ENCODE peak calls at places on chromosomes 3 and 15, in eight cellular contexts. I is activated B cell treated with CpG ODN at 0.5 μM for 24 hours; A is NAMALWA; F is AG04450; T is stimulated activated CD8-positive, alpha-beta memory T cell treated with anti-CD3 and anti-CD28 coated beads, Interleukin-7, amount 100 ng/mL, for 1 hour; P is activated CD4-positive, alpha-beta T cell treated with anti-CD3 and anti-CD28 coated beads, Interleukin-2, amount 50 U/mL, for 24 hours; N is stimulated activated CD4-positive, alpha-beta T cell treated with anti-CD3 and anti-CD28 coated beads, Interleukin-15, amount 100 ng/mL, for 1 hour; Q is amniotic stem cell. L is an unnamed sample.

GRCh38 chr15:45089712-45090373 is 24.1 kb downstream of the DUOX2 start:
- DNase-seq in I (no peak), A (no peak), F (no peak), T (no peak), P (no peak), N (no peak), Q (no peak), L (no peak)

GRCh38 chr3:185939721-185940120 is 1.9 kb upstream of the TRA2B start:
- DNase-seq in I (no peak), A (no peak), F (no peak), T (no peak), P (no peak), N (no peak), Q (no peak), L (no peak)

GRCh38 chr3:104879919-104880318 is 486.8 kb upstream of the ALCAM start:
- DNase-seq in I (no peak), A (no peak), F (no peak), T (no peak), P (no peak), N (no peak), Q (no peak), L (no peak)

GRCh38 chr3:13391308-13391707 is 28.8 kb downstream of the NUP210 start:
- DNase-seq in I (no peak), A (no peak), F (no peak), T (no peak), P (no peak), N (no peak), Q (no peak), L (no peak)

GRCh38 chr3:107705046-107705445 is 182.3 kb downstream of the BBX start:
- DNase-seq in I (no peak), A (no peak), F (no peak), T (no peak), P (no peak), N (no peak), Q (no peak), L (no peak)

GRCh38 chr3:111917300-111917699 is 58.2 kb downstream of the PHLDB2 start:
- DNase-seq in I (no peak), A (no peak), F (no peak), T (no peak), P (no peak), N (no peak), Q (no peak), L (peak)

GRCh38 chr3:15332405-15333098 is at the start of gene SH3BP5:
- DNase-seq in I (peak), A (peak), F (no peak), T (peak), P (peak), N (peak), Q (peak), L (no peak)

GRCh38 chr15:39736646-39737550 is 45.7 kb downstream of the FSIP1 start:
- DNase-seq in I (no peak), A (no peak), F (no peak), T (no peak), P (no peak), N (no peak), Q (no peak), L (no peak)

GRCh38 chr15:47340576-47340920 is 376.8 kb upstream of the SEMA6D start:
- DNase-seq in I (no peak), A (no peak), F (no peak), T (no peak), P (no peak), N (no peak), Q (no peak), L (no peak)

GRCh38 chr3:76673171-76673570 is 366.7 kb upstream of the ROBO2 start:
- DNase-seq in I (no peak), A (no peak), F (no peak), T (no peak), P (no peak), N (no peak), Q (no peak), L (no peak)

GRCh38 chr15:60933914-60934885 is 294.9 kb downstream of the RORA start:
- DNase-seq in I (no peak), A (no peak), F (no peak), T (no peak), P (no peak), N (no peak), Q (no peak), L (no peak)

GRCh38 chr3:185351371-185351770 is 11.6 kb upstream of the MAP3K13 start:
- DNase-seq in I (no peak), A (no peak), F (no peak), T (no peak), P (no peak), N (no peak), Q (no peak), L (no peak)

GRCh38 chr3:88219138-88219792 is 69.5 kb downstream of the C3orf38 start:
- DNase-seq in I (no peak), A (peak), F (peak), T (no peak), P (no peak), N (no peak), Q (peak), L (peak)

GRCh38 chr15:84889313-84889990 is 5.0 kb downstream of the SLC28A1 start:
- DNase-seq in I (no peak), A (no peak), F (no peak), T (no peak), P (no peak), N (no peak), Q (no peak), L (no peak)

GRCh38 chr3:75237041-75237775 is 426.9 kb upstream of the FRG2C start:
- DNase-seq in I (no peak), A (no peak), F (no peak), T (no peak), P (no peak), N (no peak), Q (no peak), L (peak)

GRCh38 chr3:187594272-187594671 is 75.9 kb downstream of the SST start:
- DNase-seq in I (no peak), A (no peak), F (no peak), T (no peak), P (no peak), N (no peak), Q (no peak), L (no peak)

GRCh38 chr3:50227390-50228183 is 8.4 kb upstream of the GNAI2 start:
- DNase-seq in I (peak), A (peak), F (peak), T (peak), P (peak), N (peak), Q (peak), L (peak)

GRCh38 chr3:28575100-28575747 is 226.6 kb upstream of the AZI2 start:
- DNase-seq in I (no peak), A (no peak), F (no peak), T (no peak), P (no peak), N (no peak), Q (no peak), L (no peak)

GRCh38 chr3:133136114-133137041 is 98.2 kb downstream of the TMEM108 start:
- DNase-seq in I (no peak), A (no peak), F (no peak), T (no peak), P (no peak), N (no peak), Q (no peak), L (no peak)

GRCh38 chr3:88985491-88985890 is 121.9 kb upstream of the EPHA3 start:
- DNase-seq in I (no peak), A (no peak), F (no peak), T (no peak), P (no peak), N (no peak), Q (no peak), L (no peak)

GRCh38 chr3:39148116-39149058 is 5.0 kb downstream of the CSRNP1 start:
- DNase-seq in I (no peak), A (peak), F (no peak), T (no peak), P (no peak), N (no peak), Q (no peak), L (no peak)

GRCh38 chr3:124974691-124975090 is 40.1 kb upstream of the MUC13 start:
- DNase-seq in I (no peak), A (no peak), F (no peak), T (no peak), P (no peak), N (no peak), Q (no peak), L (no peak)

GRCh38 chr3:4524423-4524769 is 31.2 kb downstream of the ITPR1 start:
- DNase-seq in I (no peak), A (no peak), F (no peak), T (no peak), P (no peak), N (no peak), Q (no peak), L (no peak)

GRCh38 chr15:76349301-76350070 is 12.9 kb downstream of the ISL2 start:
- DNase-seq in I (no peak), A (no peak), F (no peak), T (no peak), P (no peak), N (no peak), Q (no peak), L (no peak)

GRCh38 chr15:80436511-80437307 is 32.5 kb downstream of the ARNT2 start:
- DNase-seq in I (no peak), A (no peak), F (no peak), T (no peak), P (peak), N (no peak), Q (no peak), L (no peak)

GRCh38 chr3:120174811-120175210 is 80.6 kb upstream of the GSK3B start:
- DNase-seq in I (no peak), A (no peak), F (no peak), T (no peak), P (no peak), N (no peak), Q (no peak), L (no peak)

GRCh38 chr15:66659384-66659783 is 42.7 kb upstream of the SMAD6 start:
- DNase-seq in I (no peak), A (no peak), F (no peak), T (no peak), P (no peak), N (no peak), Q (no peak), L (no peak)

GRCh38 chr3:101625879-101626278 is 51.1 kb downstream of the ZBTB11 start:
- DNase-seq in I (no peak), A (no peak), F (no peak), T (no peak), P (no peak), N (no peak), Q (no peak), L (no peak)

GRCh38 chr3:184604039-184604955 is 42.7 kb downstream of the EPHB3 start:
- DNase-seq in I (no peak), A (no peak), F (no peak), T (no peak), P (no peak), N (no peak), Q (no peak), L (no peak)

L was measured in COLO829.